ENCODE peak calls at places on chromosomes 6 and 20, in nine cellular contexts. P, U, G, E, N, W, A, Z and M are unnamed samples.

GRCh38 chr6:166483026-166483425 is 100.3 kb upstream of the MPC1 start:
- DNase-seq in P (no peak), U (no peak), G (no peak), E (no peak), N (no peak), W (no peak), A (peak), Z (no peak), M (no peak)

GRCh38 chr20:40728470-40728869 is 39.4 kb upstream of the MAFB start:
- DNase-seq in P (no peak), U (no peak), G (no peak), E (no peak), N (no peak), W (no peak), A (no peak), Z (no peak), M (no peak)

GRCh38 chr20:46117704-46118467 is at the start of gene CD40:
- DNase-seq in P (peak), U (peak), G (peak), E (peak), N (peak), W (peak), A (peak), Z (peak), M (peak)

GRCh38 chr6:22106445-22106844 is 190.4 kb downstream of the PRL start:
- DNase-seq in P (no peak), U (no peak), G (no peak), E (no peak), N (no peak), W (no peak), A (no peak), Z (no peak), M (no peak)

GRCh38 chr20:63454729-63455567 is 17.5 kb downstream of the KCNQ2 start:
- DNase-seq in P (no peak), U (no peak), G (no peak), E (no peak), N (no peak), W (no peak), A (no peak), Z (no peak), M (no peak)

GRCh38 chr20:36754656-36755222 is 8.8 kb upstream of the NDRG3 start:
- DNase-seq in P (peak), U (peak), G (peak), E (peak), N (peak), W (no peak), A (peak), Z (no peak), M (peak)

GRCh38 chr6:45661667-45662066 is 283.9 kb upstream of the SUPT3H start:
- DNase-seq in P (no peak), U (no peak), G (no peak), E (peak), N (no peak), W (no peak), A (no peak), Z (no peak), M (no peak)

GRCh38 chr6:112636650-112637260 is 289.6 kb downstream of the RFPL4B start:
- DNase-seq in P (no peak), U (no peak), G (no peak), E (peak), N (no peak), W (no peak), A (no peak), Z (no peak), M (no peak)

GRCh38 chr20:57474816-57475215 is 50.1 kb downstream of the CTCFL start:
- DNase-seq in P (no peak), U (no peak), G (no peak), E (no peak), N (no peak), W (no peak), A (no peak), Z (peak), M (no peak)

DNA sequence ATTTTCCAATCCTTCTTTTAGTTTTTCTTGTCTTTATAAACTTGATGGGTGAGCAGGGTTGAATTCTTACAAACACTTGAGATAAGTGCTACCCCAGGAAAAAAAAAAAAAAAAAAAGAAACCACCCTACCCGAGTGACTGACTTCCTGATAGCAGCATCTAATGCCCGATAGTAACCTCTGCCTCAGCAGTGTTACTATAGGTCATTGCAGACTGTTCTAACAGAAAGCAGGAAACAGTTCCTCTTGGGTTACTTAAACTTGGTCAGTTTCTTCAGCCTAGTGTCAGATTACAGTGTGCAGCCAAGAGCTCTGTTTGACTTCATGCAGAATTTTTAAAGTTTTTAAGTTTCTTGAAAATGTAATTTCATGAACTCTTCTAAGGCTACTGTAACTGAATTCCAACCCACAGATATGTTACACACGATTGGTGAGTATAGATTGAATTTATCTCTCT is 2.1 kb downstream of the MYLIP start:
- DNase-seq in P (peak), U (peak), G (no peak), E (peak), N (peak), W (no peak), A (no peak), Z (no peak), M (peak)
- TF ChIP-seq CTCF in P (no peak), U (no peak), G (no peak), E (no peak), N (no peak), W (no peak), A (no peak), Z (no peak), M (no peak)

GRCh38 chr6:71482742-71483141 is 194.1 kb downstream of the OGFRL1 start:
- DNase-seq in P (no peak), U (no peak), G (no peak), E (no peak), N (no peak), W (no peak), A (no peak), Z (no peak), M (no peak)
- TF ChIP-seq CTCF in P (no peak), U (peak), G (no peak), E (no peak), N (no peak), W (no peak), A (no peak), Z (no peak), M (no peak)

DNA sequence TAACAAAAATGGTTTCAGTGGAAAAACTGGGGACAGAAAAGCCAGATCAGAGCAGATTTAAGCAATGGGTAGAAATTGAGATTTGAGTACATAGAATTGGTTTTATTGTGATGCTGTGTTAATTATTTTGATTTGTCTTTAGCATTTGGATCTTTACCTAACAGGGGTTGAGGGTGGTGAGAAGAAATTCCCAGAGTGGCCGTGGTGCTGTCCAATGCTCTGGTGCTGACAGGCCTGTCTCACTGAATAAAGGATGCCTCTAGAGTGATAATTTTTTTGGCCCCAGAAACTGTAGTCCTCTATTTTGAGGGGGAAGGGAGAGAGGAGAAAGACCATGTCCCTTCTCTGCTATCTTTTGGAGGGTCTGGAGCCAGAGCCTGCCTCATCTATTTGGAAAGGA is 79.1 kb downstream of the LYRM2 start:
- DNase-seq in P (no peak), U (no peak), G (no peak), E (no peak), N (no peak), W (no peak), A (no peak), Z (no peak), M (peak)
- TF ChIP-seq CTCF in P (no peak), U (no peak), G (no peak), E (no peak), N (no peak), W (no peak), A (no peak), Z (no peak), M (no peak)

DNA sequence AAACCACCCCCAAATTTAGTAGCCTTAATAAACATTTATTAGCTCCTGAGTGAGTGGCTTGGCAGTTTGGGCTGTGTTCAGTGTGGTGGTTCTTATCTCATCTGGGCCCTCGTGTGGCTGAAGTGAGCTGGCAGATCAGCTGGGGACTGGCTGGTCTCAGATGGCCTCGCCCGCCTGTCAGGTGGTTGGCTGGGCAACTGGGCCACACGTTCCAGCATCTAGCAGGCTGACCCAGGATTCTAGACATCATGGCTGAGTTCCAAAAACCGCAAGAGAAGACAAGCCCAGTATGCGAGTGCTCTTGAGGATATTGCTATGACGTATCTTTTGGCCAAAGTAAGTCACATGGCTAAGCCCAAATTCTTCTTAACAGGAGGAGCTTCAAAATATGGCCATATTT is 28.9 kb downstream of the EIF2S2 start:
- DNase-seq in P (no peak), U (peak), G (no peak), E (peak), N (no peak), W (no peak), A (no peak), Z (peak), M (no peak)
- TF ChIP-seq CTCF in P (no peak), U (no peak), G (no peak), E (no peak), N (no peak), W (no peak), A (no peak), Z (peak), M (no peak)

GRCh38 chr20:62298577-62299249 is 4.1 kb upstream of the ADRM1 start:
- DNase-seq in P (no peak), U (no peak), G (peak), E (no peak), N (no peak), W (no peak), A (no peak), Z (no peak), M (no peak)

GRCh38 chr20:62299666-62300236 is 3.0 kb upstream of the ADRM1 start:
- DNase-seq in P (no peak), U (no peak), G (peak), E (no peak), N (no peak), W (no peak), A (no peak), Z (no peak), M (no peak)

GRCh38 chr20:62300319-62300718 is 2.5 kb upstream of the ADRM1 start:
- DNase-seq in P (no peak), U (no peak), G (peak), E (no peak), N (no peak), W (no peak), A (no peak), Z (no peak), M (no peak)

GRCh38 chr20:62296724-62297448 is 5.9 kb upstream of the ADRM1 start:
- DNase-seq in P (no peak), U (no peak), G (no peak), E (no peak), N (no peak), W (no peak), A (no peak), Z (peak), M (no peak)

DNA sequence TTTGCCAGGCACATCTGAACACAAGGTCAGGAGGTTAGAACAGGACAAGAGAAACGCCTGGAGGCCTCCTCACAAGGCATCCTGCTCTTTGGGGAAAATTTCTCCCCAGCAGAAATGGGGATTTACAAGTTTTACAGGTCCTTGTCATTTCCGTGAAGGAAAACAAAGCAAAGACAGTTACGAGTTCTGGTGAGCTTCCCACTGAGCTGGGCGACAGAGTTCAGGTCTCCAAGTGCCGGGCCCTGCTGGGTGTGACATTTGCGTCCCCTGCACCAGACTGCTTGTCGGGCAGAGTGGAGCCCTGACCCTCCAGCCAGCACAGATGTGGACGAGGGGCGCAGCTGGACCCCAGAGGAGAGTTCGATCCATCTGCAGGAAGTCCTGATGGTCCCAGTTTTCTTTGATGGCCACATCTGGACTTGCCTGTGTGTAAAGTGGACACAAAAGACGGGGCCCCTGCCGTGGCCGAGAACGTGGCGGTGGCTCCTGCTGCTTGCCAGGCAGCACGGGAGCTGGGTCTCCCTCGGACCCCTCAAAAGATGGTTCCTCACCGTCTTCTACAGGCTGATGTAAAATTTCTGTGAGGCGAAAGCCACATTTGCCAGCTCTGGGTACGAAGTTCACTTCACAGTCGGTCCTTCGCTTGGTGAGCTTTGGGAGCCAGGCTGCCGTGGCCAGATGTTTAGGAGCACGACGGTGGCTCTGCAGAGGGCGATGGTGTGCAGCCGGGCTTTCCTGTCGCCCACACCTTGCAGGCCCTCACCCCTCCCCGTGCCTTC is 5.2 kb upstream of the ADRM1 start:
- DNase-seq in P (no peak), U (no peak), G (no peak), E (no peak), N (no peak), W (no peak), A (no peak), Z (no peak), M (no peak)
- TF ChIP-seq CTCF in P (no peak), U (no peak), G (peak), E (no peak), N (no peak), W (no peak), A (no peak), Z (no peak), M (no peak)

GRCh38 chr20:49046087-49046900 is at the start of gene CSE1L:
- DNase-seq in P (peak), U (peak), G (peak), E (peak), N (peak), W (peak), A (peak), Z (peak), M (peak)
- TF ChIP-seq CTCF in P (no peak), U (no peak), G (no peak), E (no peak), N (no peak), W (no peak), A (no peak), Z (peak), M (no peak)

GRCh38 chr6:12414096-12414675 is 124.0 kb downstream of the EDN1 start:
- DNase-seq in P (no peak), U (no peak), G (no peak), E (peak), N (no peak), W (no peak), A (no peak), Z (no peak), M (no peak)

GRCh38 chr6:12418946-12419345 is 128.8 kb downstream of the EDN1 start:
- DNase-seq in P (no peak), U (no peak), G (no peak), E (peak), N (no peak), W (no peak), A (no peak), Z (no peak), M (no peak)

GRCh38 chr6:12419626-12420272 is 129.6 kb downstream of the EDN1 start:
- DNase-seq in P (no peak), U (no peak), G (no peak), E (no peak), N (no peak), W (no peak), A (no peak), Z (no peak), M (no peak)

GRCh38 chr6:12417191-12417590 is 127.0 kb downstream of the EDN1 start:
- DNase-seq in P (no peak), U (no peak), G (no peak), E (no peak), N (no peak), W (no peak), A (no peak), Z (no peak), M (no peak)

DNA sequence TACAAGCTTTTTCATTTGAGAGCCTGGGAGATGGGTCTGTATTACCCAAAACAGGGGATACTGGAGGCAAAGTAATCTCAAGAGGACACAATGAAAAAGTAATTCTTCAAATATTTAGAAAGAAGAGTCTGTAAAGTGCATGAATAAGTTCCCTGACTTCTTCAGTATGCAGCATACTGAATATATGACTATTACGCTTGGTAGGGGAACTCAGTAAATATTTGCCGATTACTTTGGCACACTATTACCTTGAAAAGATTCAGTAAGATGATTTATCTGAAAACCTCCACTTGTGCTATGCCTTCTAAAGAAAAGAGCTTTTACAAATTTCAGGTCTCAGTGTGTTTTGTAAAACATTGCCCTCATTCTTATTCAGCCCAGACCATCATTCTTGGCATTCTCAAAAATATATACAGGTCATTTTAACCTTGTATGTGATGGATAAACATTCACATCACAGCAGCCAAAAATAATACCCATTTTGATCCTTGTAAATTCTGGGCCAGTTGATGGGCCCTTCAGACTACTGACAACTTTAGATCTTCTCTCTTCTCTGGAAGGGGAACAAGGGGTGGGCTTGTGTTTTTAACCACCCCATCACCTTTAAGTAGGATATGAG is 125.9 kb downstream of the EDN1 start:
- DNase-seq in P (no peak), U (no peak), G (no peak), E (peak), N (no peak), W (no peak), A (no peak), Z (no peak), M (no peak)
- TF ChIP-seq CTCF in P (no peak), U (no peak), G (no peak), E (no peak), N (no peak), W (no peak), A (no peak), Z (no peak), M (no peak)

DNA sequence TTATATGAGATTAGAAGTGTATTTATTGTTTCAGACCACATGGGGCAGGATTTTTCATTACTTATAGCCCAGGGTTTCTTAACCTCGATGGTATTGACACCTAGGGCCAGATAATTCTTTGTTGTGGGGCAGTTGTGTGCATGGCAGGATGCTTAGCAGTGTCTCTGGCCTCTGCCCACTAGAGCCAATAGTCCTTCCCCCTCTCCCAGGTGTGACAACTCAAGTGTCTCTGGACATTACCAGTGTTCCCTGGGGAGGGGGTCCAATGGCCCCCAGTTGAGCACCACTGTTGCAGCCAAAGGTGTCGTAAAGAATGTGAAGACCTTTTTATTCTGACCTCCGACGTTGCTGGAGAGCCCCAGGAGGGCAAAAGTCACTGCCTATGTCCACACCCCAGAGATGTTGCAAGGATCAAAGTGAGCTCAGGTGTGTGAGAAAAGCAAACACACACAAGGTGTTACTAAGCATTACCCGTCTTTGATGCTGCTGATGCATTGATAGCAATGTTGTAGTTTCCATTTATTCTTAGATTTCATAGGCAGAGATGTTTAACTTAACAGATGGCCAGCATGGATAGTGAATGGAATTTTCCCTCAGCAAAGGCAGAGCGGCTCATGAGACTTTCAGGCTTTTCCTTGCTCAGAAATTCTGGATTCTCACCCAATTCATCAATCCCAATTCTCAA is 22.2 kb downstream of the BANF2 start:
- DNase-seq in P (no peak), U (no peak), G (no peak), E (no peak), N (no peak), W (no peak), A (no peak), Z (no peak), M (no peak)
- TF ChIP-seq CTCF in P (no peak), U (no peak), G (no peak), E (peak), N (peak), W (peak), A (no peak), Z (no peak), M (no peak)